ENCODE peak calls at places on chromosomes 7 and 10, in four cellular contexts. U, K, H and W are unnamed samples.
A peak's percentile ranks its signal among the peaks of the same experiment; 100 is the strongest.

GRCh38 chr7:25636871-25637283 is 408.6 kb upstream of the NPVF start:
- DNase-seq in U (peak; percentile 41), K (no peak), H (no peak), W (no peak)

GRCh38 chr10:84310470-84310869 is 17.9 kb upstream of the CCSER2 start:
- DNase-seq in U (peak; percentile 32), K (no peak), H (no peak), W (peak; percentile 56)

GRCh38 chr7:130334274-130334673 is 10.3 kb upstream of the CPA5 start:
- DNase-seq in U (peak; percentile 32), K (no peak), H (no peak), W (no peak)

GRCh38 chr10:110504111-110504735 is 6.5 kb downstream of the DUSP5 start:
- DNase-seq in U (peak; percentile 95), K (peak; percentile 39), H (peak; percentile 85), W (peak; percentile 72)

GRCh38 chr10:110648743-110649651 is 4.9 kb downstream of the RBM20 start:
- DNase-seq in U (no peak), K (no peak), H (no peak), W (no peak)

GRCh38 chr7:103704701-103705100 is 258.7 kb upstream of the SLC26A5 start:
- DNase-seq in U (peak; percentile 15), K (no peak), H (no peak), W (no peak)

GRCh38 chr10:34753014-34753757 is 61.9 kb downstream of the PARD3 start:
- DNase-seq in U (no peak), K (no peak), H (no peak), W (no peak)

GRCh38 chr10:45672201-45673073 is at the start of gene ZFAND4:
- DNase-seq in U (peak; percentile 96), K (peak; percentile 87), H (peak; percentile 97), W (peak; percentile 98)

GRCh38 chr10:42519079-42519478 is 119.3 kb downstream of the ZNF33B start:
- DNase-seq in U (no peak), K (no peak), H (no peak), W (no peak)

GRCh38 chr10:100894589-100895294 is 18.0 kb upstream of the SLF2 start:
- DNase-seq in U (peak; percentile 32), K (no peak), H (peak; percentile 76), W (no peak)

GRCh38 chr10:49768329-49768728 is 6.2 kb upstream of the OGDHL start:
- DNase-seq in U (no peak), K (no peak), H (no peak), W (no peak)

GRCh38 chr7:44212581-44213184 is 11.9 kb downstream of the YKT6 start:
- DNase-seq in U (no peak), K (no peak), H (no peak), W (no peak)

GRCh38 chr10:113882240-113882639 is 27.8 kb downstream of the NHLRC2 start:
- DNase-seq in U (no peak), K (no peak), H (no peak), W (no peak)

GRCh38 chr7:112300831-112301407 is 94.4 kb downstream of the ZNF277 start:
- DNase-seq in U (no peak), K (no peak), H (no peak), W (no peak)

GRCh38 chr7:35731349-35731748 is 36.4 kb upstream of the HERPUD2 start:
- DNase-seq in U (no peak), K (no peak), H (no peak), W (no peak)

GRCh38 chr7:76211216-76211615 is 9.5 kb downstream of the SRRM3 start:
- DNase-seq in U (no peak), K (no peak), H (no peak), W (no peak)

GRCh38 chr7:116434820-116435341 is 64.7 kb upstream of the CAV2 start:
- DNase-seq in U (peak; percentile 52), K (no peak), H (no peak), W (no peak)

GRCh38 chr7:23357190-23358093 is 58.3 kb downstream of the MALSU1 start:
- DNase-seq in U (peak; percentile 72), K (no peak), H (peak; percentile 86), W (no peak)

GRCh38 chr7:26639111-26639510 is 225.3 kb downstream of the SKAP2 start:
- DNase-seq in U (no peak), K (no peak), H (no peak), W (no peak)

GRCh38 chr10:61992683-61993629 is 91.5 kb downstream of the ARID5B start:
- DNase-seq in U (peak; percentile 98), K (peak; percentile 25), H (peak; percentile 77), W (peak; percentile 13)

GRCh38 chr7:157954901-157955300 is 618.1 kb downstream of the DNAJB6 start:
- DNase-seq in U (no peak), K (no peak), H (no peak), W (no peak)

GRCh38 chr10:80392250-80392649 is 16.1 kb upstream of the PRXL2A start:
- DNase-seq in U (peak; percentile 26), K (no peak), H (no peak), W (no peak)

GRCh38 chr10:14184841-14185500 is 145.8 kb downstream of the FRMD4A start:
- DNase-seq in U (peak; percentile 52), K (no peak), H (peak; percentile 80), W (no peak)

GRCh38 chr7:93119191-93119905 is 1.6 kb upstream of the SAMD9 start:
- DNase-seq in U (no peak), K (no peak), H (no peak), W (peak; percentile 61)

GRCh38 chr10:122308487-122309141 is 37.5 kb downstream of the BTBD16 start:
- DNase-seq in U (no peak), K (no peak), H (no peak), W (peak; percentile 23)

GRCh38 chr10:16586358-16587138 is 64.9 kb upstream of the C1QL3 start:
- DNase-seq in U (no peak), K (no peak), H (no peak), W (no peak)

GRCh38 chr10:88150338-88150737 is 286.9 kb downstream of the PTEN start:
- DNase-seq in U (peak; percentile 56), K (no peak), H (no peak), W (peak; percentile 58)

GRCh38 chr10:110480387-110480786 is 17.3 kb upstream of the DUSP5 start:
- DNase-seq in U (no peak), K (no peak), H (peak; percentile 13), W (no peak)

GRCh38 chr10:101031796-101032636 is 982 bp downstream of the SFXN3 start:
- DNase-seq in U (peak; percentile 67), K (peak; percentile 66), H (no peak), W (peak; percentile 73)